ENCODE peak calls at places on chromosomes 11 and 22, in six cellular contexts. Z is fibroblast of lung, P is CD14-positive monocyte, K is omental fat pad, N is HFF-Myc, E is HCT116. Y is an unnamed sample.

GRCh38 chr11:32891657-32892354 is 805 bp upstream of the QSER1 start:
- DNase-seq in Z (peak), P (no peak), K (no peak), N (no peak), E (no peak), Y (no peak)

GRCh38 chr22:32722441-32722840 is 79.1 kb upstream of the TIMP3 start:
- DNase-seq in Z (no peak), P (no peak), K (no peak), N (no peak), E (no peak), Y (no peak)

GRCh38 chr11:116742104-116742503 is 30.7 kb downstream of the BUD13 start:
- DNase-seq in Z (no peak), P (no peak), K (no peak), N (no peak), E (no peak), Y (no peak)

GRCh38 chr11:2142762-2143202 is 3.6 kb upstream of the IGF2 start:
- DNase-seq in Z (no peak), P (no peak), K (no peak), N (no peak), E (no peak), Y (no peak)

GRCh38 chr11:44285756-44286155 is 24.2 kb downstream of the ALX4 start:
- DNase-seq in Z (no peak), P (no peak), K (no peak), N (no peak), E (no peak), Y (no peak)

GRCh38 chr11:118892515-118892914 is 8.8 kb downstream of the CXCR5 start:
- DNase-seq in Z (no peak), P (no peak), K (no peak), N (no peak), E (no peak), Y (peak)

GRCh38 chr11:116871248-116871647 is 33.8 kb upstream of the APOA1 start:
- DNase-seq in Z (peak), P (no peak), K (no peak), N (peak), E (no peak), Y (no peak)

GRCh38 chr11:587978-588380 is 11.7 kb downstream of the PHRF1 start:
- DNase-seq in Z (peak), P (peak), K (no peak), N (no peak), E (no peak), Y (no peak)

GRCh38 chr11:20035701-20036601 is 124.3 kb downstream of the DBX1 start:
- DNase-seq in Z (peak), P (no peak), K (no peak), N (no peak), E (no peak), Y (no peak)

DNA sequence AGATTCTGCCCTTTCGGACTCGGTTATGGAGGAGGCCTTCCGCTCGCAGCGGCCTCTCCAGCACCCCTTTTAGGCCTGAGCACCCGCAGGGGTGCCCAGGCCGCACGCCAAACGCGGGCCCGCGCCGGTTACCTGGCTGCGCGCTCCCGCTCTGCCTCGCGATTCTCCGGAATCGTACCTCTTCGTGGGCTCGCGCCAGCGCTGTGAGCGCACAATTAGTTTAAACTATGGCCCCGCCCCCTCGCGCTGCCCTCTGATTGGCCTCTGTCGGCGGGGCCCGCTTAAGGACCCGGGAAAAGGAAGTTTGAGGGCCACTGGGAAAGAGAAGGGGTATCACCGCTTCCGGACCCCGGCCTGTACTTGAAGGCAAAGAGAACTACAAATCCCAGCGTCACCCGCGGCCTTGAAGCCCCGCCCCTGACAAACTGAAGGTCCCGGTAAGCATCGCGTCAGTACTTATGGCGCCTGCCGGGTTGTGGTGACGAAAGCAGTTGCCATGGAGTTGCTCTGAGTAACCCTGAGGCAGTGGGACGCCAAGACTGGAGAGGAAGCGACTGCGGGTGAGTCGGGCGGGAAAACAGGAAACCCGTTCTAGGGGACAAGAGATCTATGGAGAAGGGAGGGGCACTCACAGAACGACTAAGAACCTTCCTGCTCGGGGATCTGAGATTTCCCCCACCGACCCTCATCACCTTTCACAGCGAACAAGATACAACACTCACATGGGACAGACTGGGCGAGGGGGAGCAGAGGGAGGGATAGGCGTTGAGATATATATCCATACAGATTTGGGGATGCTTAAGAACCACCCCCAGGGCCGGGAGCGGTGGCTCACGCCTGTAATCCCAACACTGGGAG is at the start of the genes LRRC51 and NUMA1:
- DNase-seq in Z (peak), P (peak), K (peak), N (peak), E (peak), Y (peak)
- TF ChIP-seq CTCF in Z (no peak), P (no peak), K (no peak), N (no peak), E (no peak), Y (no peak)

GRCh38 chr11:36132940-36133339 is 156.3 kb downstream of the COMMD9 start:
- DNase-seq in Z (peak), P (no peak), K (no peak), N (no peak), E (no peak), Y (no peak)

GRCh38 chr11:36130401-36130800 is 158.8 kb downstream of the COMMD9 start:
- DNase-seq in Z (peak), P (no peak), K (no peak), N (no peak), E (no peak), Y (no peak)

GRCh38 chr11:36127550-36127949 is 161.7 kb downstream of the COMMD9 start:
- DNase-seq in Z (no peak), P (no peak), K (no peak), N (no peak), E (no peak), Y (no peak)

GRCh38 chr11:36131719-36132349 is 157.4 kb downstream of the COMMD9 start:
- DNase-seq in Z (peak), P (no peak), K (no peak), N (no peak), E (no peak), Y (no peak)

GRCh38 chr11:36129955-36130354 is 159.3 kb downstream of the COMMD9 start:
- DNase-seq in Z (no peak), P (no peak), K (no peak), N (no peak), E (no peak), Y (no peak)
- TF ChIP-seq CTCF in Z (no peak), P (no peak), K (no peak), N (no peak), E (no peak), Y (no peak)

DNA sequence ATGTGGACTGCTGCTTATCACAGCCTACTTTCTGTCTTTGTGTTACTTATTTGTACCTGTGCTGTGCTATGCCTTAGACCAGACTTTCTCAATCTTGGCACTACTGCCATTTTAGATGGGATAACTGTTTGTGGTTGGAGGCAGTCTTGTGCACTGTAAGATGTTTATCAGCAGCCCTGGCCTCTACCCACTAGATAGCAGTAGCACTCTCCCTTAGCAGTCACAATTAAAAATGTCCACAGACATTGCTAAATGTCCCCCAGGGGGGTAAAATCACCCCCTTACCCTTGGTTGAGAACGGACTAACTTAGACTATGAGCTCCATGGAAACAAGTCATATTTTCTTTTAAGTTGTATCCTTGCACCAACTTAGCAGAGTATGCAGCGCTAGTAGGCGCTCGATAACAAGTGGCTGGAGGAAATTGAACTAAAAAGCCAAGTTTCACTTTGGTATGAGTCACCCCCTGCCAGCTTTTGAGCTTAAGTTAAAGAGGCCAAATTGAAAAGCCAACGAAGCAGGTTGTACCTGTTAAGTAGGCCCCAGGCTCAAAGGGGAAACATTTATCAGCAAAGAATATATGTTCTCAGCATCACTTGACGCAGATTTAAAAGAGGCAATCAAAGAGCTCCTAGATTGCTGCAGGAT is 304.8 kb upstream of the SORL1-AS1 start:
- DNase-seq in Z (peak), P (no peak), K (no peak), N (no peak), E (no peak), Y (no peak)
- TF ChIP-seq CTCF in Z (no peak), P (no peak), K (no peak), N (peak), E (no peak), Y (no peak)

GRCh38 chr11:68324241-68324640 is 11.8 kb downstream of the LRP5 start:
- DNase-seq in Z (no peak), P (no peak), K (no peak), N (no peak), E (no peak), Y (no peak)

GRCh38 chr11:68325183-68325893 is 12.9 kb downstream of the LRP5 start:
- DNase-seq in Z (no peak), P (no peak), K (no peak), N (no peak), E (no peak), Y (no peak)

GRCh38 chr11:68322031-68322388 is 9.6 kb downstream of the LRP5 start:
- DNase-seq in Z (no peak), P (no peak), K (no peak), N (no peak), E (no peak), Y (no peak)

GRCh38 chr11:68324695-68325094 is 12.3 kb downstream of the LRP5 start:
- DNase-seq in Z (no peak), P (no peak), K (no peak), N (no peak), E (no peak), Y (no peak)

GRCh38 chr11:68321293-68322030 is 9.1 kb downstream of the LRP5 start:
- DNase-seq in Z (no peak), P (no peak), K (no peak), N (no peak), E (no peak), Y (no peak)
- TF ChIP-seq CTCF in Z (no peak), P (no peak), K (no peak), N (no peak), E (no peak), Y (no peak)

GRCh38 chr11:58829736-58830135 is 14.8 kb downstream of the GLYATL2 start:
- DNase-seq in Z (peak), P (no peak), K (no peak), N (no peak), E (no peak), Y (no peak)
- TF ChIP-seq CTCF in Z (no peak), P (no peak), K (no peak), N (no peak), E (no peak), Y (no peak)

GRCh38 chr22:22203048-22203971 is 41.3 kb upstream of the VPREB1 start:
- DNase-seq in Z (no peak), P (no peak), K (no peak), N (no peak), E (no peak), Y (no peak)

GRCh38 chr22:22200569-22201184 is 43.9 kb upstream of the VPREB1 start:
- DNase-seq in Z (no peak), P (no peak), K (no peak), N (no peak), E (no peak), Y (no peak)

GRCh38 chr22:22199634-22200033 is 45.0 kb upstream of the VPREB1 start:
- DNase-seq in Z (no peak), P (no peak), K (no peak), N (no peak), E (no peak), Y (no peak)

GRCh38 chr22:22201925-22202343 is 42.7 kb upstream of the VPREB1 start:
- DNase-seq in Z (no peak), P (no peak), K (no peak), N (no peak), E (no peak), Y (no peak)

GRCh38 chr22:22201185-22201924 is 43.2 kb upstream of the VPREB1 start:
- DNase-seq in Z (peak), P (peak), K (no peak), N (no peak), E (no peak), Y (no peak)
- TF ChIP-seq CTCF in Z (peak), P (peak), K (no peak), N (peak), E (peak), Y (peak)

GRCh38 chr11:79287952-79288351 is 152.9 kb downstream of the TENM4 start:
- DNase-seq in Z (no peak), P (no peak), K (no peak), N (no peak), E (no peak), Y (no peak)

GRCh38 chr11:79294845-79295520 is 145.8 kb downstream of the TENM4 start:
- DNase-seq in Z (no peak), P (no peak), K (no peak), N (no peak), E (no peak), Y (no peak)

GRCh38 chr11:79291948-79292347 is 148.9 kb downstream of the TENM4 start:
- DNase-seq in Z (no peak), P (no peak), K (no peak), N (no peak), E (no peak), Y (no peak)

GRCh38 chr11:79285756-79286155 is 155.1 kb downstream of the TENM4 start:
- DNase-seq in Z (peak), P (no peak), K (no peak), N (no peak), E (no peak), Y (no peak)

DNA sequence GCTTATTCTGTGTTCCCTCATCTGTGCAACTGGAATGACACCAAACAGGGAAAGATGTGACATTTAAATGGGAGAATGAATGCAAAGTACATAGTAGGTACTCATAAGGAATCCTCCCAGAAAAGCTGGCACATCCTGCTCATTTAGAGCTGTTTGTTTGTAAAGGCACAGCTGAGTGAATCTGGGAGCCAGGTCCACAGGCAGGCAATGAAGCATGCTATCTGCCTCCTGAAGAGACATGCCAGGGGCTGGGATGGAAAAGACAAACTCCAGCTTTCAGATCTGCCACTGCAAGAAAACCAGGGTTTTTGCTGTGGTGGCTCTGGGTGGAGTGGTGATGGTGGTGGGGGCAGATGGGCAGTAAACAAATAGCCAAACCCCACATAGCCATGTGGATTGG is 150.1 kb downstream of the TENM4 start:
- DNase-seq in Z (no peak), P (no peak), K (no peak), N (no peak), E (no peak), Y (no peak)
- TF ChIP-seq CTCF in Z (no peak), P (no peak), K (no peak), N (no peak), E (no peak), Y (no peak)

DNA sequence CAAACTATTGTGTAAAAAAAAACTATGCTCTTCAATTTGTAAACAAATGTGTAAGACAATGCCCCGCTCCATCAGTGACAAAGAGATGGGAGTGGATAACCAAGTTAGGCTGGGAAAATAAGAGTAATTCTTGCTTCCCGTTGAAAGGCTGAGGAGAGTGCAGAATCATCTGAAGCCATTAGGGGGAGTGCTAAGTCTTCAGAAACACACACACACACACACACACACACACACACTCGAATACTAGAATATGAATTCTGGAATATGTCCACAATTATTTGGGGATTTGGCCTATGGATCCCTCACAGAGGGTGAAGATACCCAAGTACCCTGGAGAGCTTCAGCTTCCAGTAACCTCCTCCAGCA is 27.8 kb upstream of the ROBO3 start:
- DNase-seq in Z (peak), P (no peak), K (no peak), N (peak), E (peak), Y (no peak)
- TF ChIP-seq CTCF in Z (peak), P (no peak), K (no peak), N (peak), E (peak), Y (peak)

GRCh38 chr22:38124236-38124974 is 13.9 kb upstream of the BAIAP2L2 start:
- DNase-seq in Z (no peak), P (no peak), K (no peak), N (no peak), E (no peak), Y (no peak)
- TF ChIP-seq CTCF in Z (no peak), P (no peak), K (no peak), N (no peak), E (peak), Y (no peak)

GRCh38 chr22:44968736-44969135 is 41.1 kb downstream of the PHF21B start:
- DNase-seq in Z (no peak), P (no peak), K (no peak), N (no peak), E (no peak), Y (no peak)
- TF ChIP-seq CTCF in Z (no peak), P (no peak), K (no peak), N (no peak), E (peak), Y (peak)

Y was measured in chondrocyte.